ENCODE peak calls at places on chromosomes 2 and 18, in ten cellular contexts. M is BE2C, F is Panc1, O is WERI-Rb-1, V is Peyer's patch, Y is right lobe of liver, H is kidney epithelial cell, C is psoas muscle, E is hepatocyte, G is brain microvascular endothelial cell. U is an unnamed sample.
A peak's percentile ranks its signal among the peaks of the same experiment; 100 is the strongest.

GRCh38 chr2:37619230-37619956 is 52.0 kb downstream of the CDC42EP3 start:
- DNase-seq in E (no peak), Y (no peak), G (no peak), M (no peak), H (no peak), V (no peak), O (no peak), F (no peak), C (no peak), U (no peak)

GRCh38 chr2:238890131-238890530 is 42.2 kb downstream of the TWIST2 start:
- DNase-seq in G (no peak), Y (no peak), O (no peak), M (no peak), E (no peak), F (no peak), V (no peak), H (no peak), C (peak; percentile 35), U (no peak)

GRCh38 chr2:196677404-196677803 is 37.9 kb downstream of the CCDC150 start:
- DNase-seq in F (peak; percentile 45), H (peak; percentile 49), V (no peak), M (peak; percentile 28), Y (no peak), E (peak; percentile 59), G (peak; percentile 41), O (no peak), C (no peak), U (no peak)

GRCh38 chr2:130337735-130338325 is 4.9 kb upstream of the IMP4 start:
- DNase-seq in H (peak; percentile 56), M (no peak), C (no peak), V (no peak), G (peak; percentile 81), Y (no peak), E (peak; percentile 13), F (no peak), O (no peak), U (no peak)

GRCh38 chr18:34311468-34311867 is 86.8 kb upstream of the NOL4 start:
- DNase-seq in E (no peak), Y (no peak), G (no peak), F (no peak), C (no peak), V (no peak), H (no peak), O (no peak), M (no peak), U (no peak)

GRCh38 chr2:62292190-62292589 is 96.3 kb downstream of the B3GNT2 start:
- DNase-seq in C (no peak), O (no peak), G (no peak), H (peak; percentile 64), F (no peak), V (no peak), Y (no peak), E (no peak), M (no peak), U (no peak)

GRCh38 chr2:29655391-29656086 is 265.8 kb downstream of the ALK start:
- DNase-seq in H (no peak), V (no peak), C (no peak), F (no peak), G (no peak), Y (no peak), E (peak; percentile 21), O (no peak), M (peak; percentile 71), U (no peak)

GRCh38 chr18:75199327-75199726 is 9.6 kb downstream of the PTGR3 start:
- DNase-seq in G (no peak), E (no peak), Y (no peak), M (no peak), H (no peak), C (no peak), V (no peak), F (no peak), O (no peak), U (no peak)

GRCh38 chr2:23489471-23490400 is 104.8 kb downstream of the KLHL29 start:
- DNase-seq in V (no peak), E (no peak), M (no peak), F (no peak), H (no peak), G (no peak), Y (no peak), O (no peak), C (no peak), U (no peak)

GRCh38 chr2:695111-695510 is 17.9 kb upstream of the TMEM18 start:
- DNase-seq in G (no peak), H (no peak), Y (no peak), V (no peak), M (no peak), F (no peak), E (no peak), C (peak; percentile 56), O (no peak), U (no peak)

GRCh38 chr2:27212626-27213471 is 781 bp upstream of the SLC5A6 start:
- DNase-seq in G (peak; percentile 59), V (no peak), M (no peak), F (no peak), Y (peak; percentile 37), E (peak; percentile 55), C (no peak), O (peak; percentile 22), H (no peak), U (no peak)
- H3K36me3 ChIP-seq in G (peaks cover 2% of the 10 kb centered on the region), V (no peaks in the 10 kb centered on the region), M (peaks cover 38% of the 10 kb centered on the region), F (peaks cover 11% of the 10 kb centered on the region), Y (no peaks in the 10 kb centered on the region), E (no peaks in the 10 kb centered on the region), C (peaks cover 4% of the 10 kb centered on the region), O (peaks cover 64% of the 10 kb centered on the region), H (no peaks in the 10 kb centered on the region), U (peaks cover 9% of the 10 kb centered on the region)

GRCh38 chr2:106582431-106583143 is 95.4 kb downstream of the CD8B2 start:
- DNase-seq in H (peak; percentile 31), G (peak; percentile 76), O (peak; percentile 68), E (peak; percentile 91), M (peak; percentile 59), C (peak; percentile 76), V (peak; percentile 64), Y (peak; percentile 72), F (peak; percentile 64), U (peak; percentile 60)

GRCh38 chr2:106581755-106582430 is 94.7 kb downstream of the CD8B2 start:
- DNase-seq in O (peak; percentile 73), M (peak; percentile 49), E (peak; percentile 84), G (peak; percentile 79), H (peak; percentile 29), Y (no peak), V (peak; percentile 58), C (peak; percentile 66), F (no peak), U (no peak)

GRCh38 chr2:106580241-106580640 is 93.1 kb downstream of the CD8B2 start:
- DNase-seq in C (no peak), G (no peak), O (no peak), E (no peak), Y (no peak), F (no peak), H (no peak), M (no peak), V (no peak), U (no peak)

GRCh38 chr2:106579750-106580197 is 92.6 kb downstream of the CD8B2 start:
- DNase-seq in Y (no peak), M (no peak), H (no peak), G (no peak), O (no peak), C (no peak), F (no peak), V (no peak), E (no peak), U (no peak)

DNA sequence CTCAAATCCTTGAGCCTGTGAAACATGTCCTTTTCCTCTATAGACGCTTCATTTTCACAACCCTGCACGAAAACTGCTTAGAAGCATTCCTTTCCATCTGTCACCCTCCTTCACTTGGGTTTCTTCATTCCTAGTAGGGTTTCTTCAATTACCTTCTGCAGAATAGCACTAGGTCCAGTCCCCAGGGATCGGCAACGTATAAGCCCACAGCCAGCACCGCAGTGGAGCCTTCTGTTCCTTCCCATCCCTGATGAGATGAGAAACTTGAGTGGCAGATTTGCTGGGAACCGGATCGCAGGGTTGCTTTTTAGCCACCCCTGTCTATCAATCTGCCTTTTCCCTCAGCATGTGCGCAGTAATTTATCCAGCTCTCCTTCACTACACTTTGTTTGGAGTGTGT is 94.1 kb downstream of the CD8B2 start:
- DNase-seq in V (no peak), C (no peak), M (no peak), H (no peak), F (no peak), E (no peak), G (no peak), Y (no peak), O (peak; percentile 32), U (no peak)
- H3K27me3 ChIP-seq in V (no peaks in the 10 kb centered on the region), C (peaks cover 14% of the 10 kb centered on the region), M (no peaks in the 10 kb centered on the region), H (peaks cover 25% of the 10 kb centered on the region), F (peaks cover 7% of the 10 kb centered on the region), E (peaks cover 6% of the 10 kb centered on the region), G (peaks cover 10% of the 10 kb centered on the region), Y (no peaks in the 10 kb centered on the region), O (no peaks in the 10 kb centered on the region), U (peaks cover 3% of the 10 kb centered on the region)

GRCh38 chr2:240720686-240721595 is 29.3 kb downstream of the AQP12A start:
- DNase-seq in O (no peak), M (no peak), V (no peak), C (no peak), F (no peak), H (no peak), Y (no peak), G (no peak), E (no peak), U (no peak)
- H3K36me3 ChIP-seq in O (peaks cover 97% of the 10 kb centered on the region), M (no peaks in the 10 kb centered on the region), V (no peaks in the 10 kb centered on the region), C (no peaks in the 10 kb centered on the region), F (no peaks in the 10 kb centered on the region), H (no peaks in the 10 kb centered on the region), Y (no peaks in the 10 kb centered on the region), G (no peaks in the 10 kb centered on the region), E (no peaks in the 10 kb centered on the region), U (peaks cover 67% of the 10 kb centered on the region)

GRCh38 chr2:26742053-26742770 is 21.9 kb upstream of the SLC35F6 start:
- DNase-seq in F (no peak), C (no peak), G (no peak), O (no peak), Y (no peak), E (no peak), H (no peak), M (no peak), V (no peak), U (no peak)

GRCh38 chr2:26739514-26739913 is 24.6 kb upstream of the SLC35F6 start:
- DNase-seq in M (no peak), H (no peak), Y (no peak), O (no peak), E (no peak), F (no peak), V (no peak), G (no peak), C (no peak), U (no peak)

GRCh38 chr2:26740890-26741302 is 23.2 kb upstream of the SLC35F6 start:
- DNase-seq in F (no peak), C (no peak), O (peak; percentile 94), H (no peak), M (no peak), V (no peak), Y (no peak), E (peak; percentile 46), G (no peak), U (no peak)

GRCh38 chr2:26738481-26738880 is 25.6 kb upstream of the SLC35F6 start:
- DNase-seq in G (no peak), M (no peak), O (peak; percentile 95), Y (no peak), H (no peak), F (no peak), E (no peak), C (no peak), V (no peak), U (no peak)

DNA sequence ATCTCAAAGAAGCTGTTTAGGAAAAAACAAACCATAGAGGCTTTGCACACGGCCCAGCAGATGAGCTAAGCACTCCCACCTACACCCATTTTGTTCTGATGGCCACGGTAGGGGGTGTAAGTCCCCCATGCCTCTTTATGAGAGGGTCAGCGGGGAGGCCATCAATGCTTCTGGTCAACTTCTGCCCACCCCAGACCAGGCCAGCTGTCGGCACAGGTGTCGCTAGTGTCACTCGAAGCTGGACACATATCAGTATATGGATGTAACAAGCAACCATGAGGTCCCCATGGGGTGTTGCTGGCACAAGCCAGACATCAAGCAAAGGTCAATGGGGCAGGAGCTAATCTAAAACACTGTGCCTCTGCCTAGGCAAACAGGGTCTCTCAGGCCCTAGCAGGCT is 23.7 kb upstream of the SLC35F6 start:
- DNase-seq in H (no peak), C (no peak), F (no peak), G (no peak), E (no peak), Y (no peak), V (no peak), O (no peak), M (no peak), U (no peak)
- H3K27me3 ChIP-seq in H (no peaks in the 10 kb centered on the region), C (no peaks in the 10 kb centered on the region), F (no peaks in the 10 kb centered on the region), G (no peaks in the 10 kb centered on the region), E (no peaks in the 10 kb centered on the region), Y (no peaks in the 10 kb centered on the region), V (no peaks in the 10 kb centered on the region), O (no peaks in the 10 kb centered on the region), M (no peaks in the 10 kb centered on the region), U (no peaks in the 10 kb centered on the region)